ENCODE peak calls at places on chromosomes 4 and X, in five cellular contexts. M is AG09309, P is thoracic aorta, F is GM12865, L is dorsolateral prefrontal cortex. N is an unnamed sample.

GRCh38 chrX:20026278-20026677 is 35.4 kb upstream of the BCLAF3 start:
- DNase-seq in P (no peak), L (no peak), M (no peak), F (no peak), N (no peak)

GRCh38 chr4:158282252-158282651 is 72.0 kb downstream of the TMEM144 start:
- DNase-seq in L (no peak), P (no peak), F (no peak), M (no peak), N (no peak)

GRCh38 chr4:49044270-49044669 is 58.2 kb downstream of the CWH43 start:
- DNase-seq in M (no peak), L (no peak), P (no peak), F (no peak), N (no peak)

GRCh38 chr4:163815776-163816175 is 321.3 kb downstream of the TMA16 start:
- DNase-seq in L (no peak), M (no peak), P (no peak), F (peak; percentile 39), N (no peak)

GRCh38 chrX:118189628-118190027 is 73.0 kb upstream of the KLHL13 start:
- DNase-seq in F (no peak), P (no peak), M (no peak), L (no peak), N (no peak)

GRCh38 chr4:186931519-186931918 is 207.9 kb upstream of the FAT1 start:
- DNase-seq in M (peak; percentile 75), L (no peak), F (no peak), P (no peak), N (no peak)

GRCh38 chr4:8646296-8647093 is 53.9 kb downstream of the CPZ start:
- DNase-seq in F (no peak), L (no peak), P (no peak), M (no peak), N (peak; percentile 57)

GRCh38 chrX:150575415-150575814 is 7.0 kb downstream of the MTM1 start:
- DNase-seq in P (no peak), F (peak; percentile 38), M (no peak), L (no peak), N (no peak)

GRCh38 chr4:15718959-15719358 is 16.1 kb downstream of the BST1 start:
- DNase-seq in P (no peak), L (no peak), M (no peak), F (no peak), N (no peak)

GRCh38 chr4:633976-634598 is 8.7 kb downstream of the PDE6B start:
- DNase-seq in P (no peak), F (no peak), M (no peak), L (no peak), N (no peak)

GRCh38 chr4:148072789-148073188 is 340.9 kb downstream of the ARHGAP10 start:
- DNase-seq in L (no peak), P (no peak), F (no peak), M (no peak), N (no peak)

GRCh38 chrX:44828008-44828605 is 15.7 kb upstream of the DUSP21 start:
- DNase-seq in P (no peak), M (peak; percentile 53), L (no peak), F (no peak), N (no peak)

GRCh38 chr4:6748286-6748685 is 32.3 kb downstream of the BLOC1S4 start:
- DNase-seq in M (no peak), F (no peak), L (no peak), P (no peak), N (no peak)

GRCh38 chr4:119663160-119663788 is 34.7 kb upstream of the PDE5A start:
- DNase-seq in M (no peak), L (no peak), P (no peak), F (no peak), N (no peak)

GRCh38 chr4:177220376-177220775 is 89.3 kb upstream of the NEIL3 start:
- DNase-seq in P (no peak), L (no peak), F (no peak), M (no peak), N (no peak)

GRCh38 chr4:80926446-80926845 is 104.1 kb upstream of the BMP3 start:
- DNase-seq in P (no peak), F (no peak), M (no peak), L (no peak), N (no peak)

GRCh38 chr4:87093443-87094123 is 126.8 kb downstream of the KLHL8 start:
- DNase-seq in M (no peak), P (no peak), F (peak; percentile 79), L (peak; percentile 41), N (no peak)

GRCh38 chr4:41510179-41510578 is 27.8 kb upstream of the LIMCH1 start:
- DNase-seq in M (no peak), L (no peak), P (no peak), F (no peak), N (no peak)

GRCh38 chr4:56995525-56995924 is 16.8 kb downstream of the POLR2B start:
- DNase-seq in F (no peak), M (peak; percentile 53), L (peak; percentile 81), P (no peak), N (no peak)

GRCh38 chrX:101415180-101416130 is 7.4 kb downstream of the HNRNPH2 start:
- DNase-seq in L (peak; percentile 25), F (peak; percentile 79), P (no peak), M (peak; percentile 54), N (no peak)

GRCh38 chr4:141458501-141458900 is 177.9 kb upstream of the IL15 start:
- DNase-seq in L (no peak), F (no peak), M (no peak), P (no peak), N (no peak)

DNA sequence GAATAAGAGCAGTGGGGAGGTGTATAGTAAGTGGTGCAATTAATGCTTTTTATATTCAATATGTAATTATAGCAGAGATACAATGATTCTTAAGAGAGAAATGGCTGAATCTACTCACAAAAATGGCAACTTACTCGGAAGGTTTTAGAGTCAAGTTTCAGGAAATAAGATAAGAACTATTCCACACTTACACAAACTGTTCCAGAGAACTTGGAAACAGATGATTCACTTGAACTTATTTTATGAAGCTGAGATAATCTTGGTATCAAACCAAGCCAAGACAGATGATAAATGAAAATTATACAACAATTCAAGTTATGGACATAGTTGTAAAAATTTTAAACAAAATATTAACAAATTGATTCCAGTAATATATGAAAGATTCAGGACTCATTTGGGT is 311.3 kb upstream of the HS3ST1 start:
- DNase-seq in F (no peak), M (no peak), P (no peak), L (no peak), N (no peak)
- TF ChIP-seq CTCF in F (no peak), M (no peak), P (no peak), L (no peak), N (no peak)

DNA sequence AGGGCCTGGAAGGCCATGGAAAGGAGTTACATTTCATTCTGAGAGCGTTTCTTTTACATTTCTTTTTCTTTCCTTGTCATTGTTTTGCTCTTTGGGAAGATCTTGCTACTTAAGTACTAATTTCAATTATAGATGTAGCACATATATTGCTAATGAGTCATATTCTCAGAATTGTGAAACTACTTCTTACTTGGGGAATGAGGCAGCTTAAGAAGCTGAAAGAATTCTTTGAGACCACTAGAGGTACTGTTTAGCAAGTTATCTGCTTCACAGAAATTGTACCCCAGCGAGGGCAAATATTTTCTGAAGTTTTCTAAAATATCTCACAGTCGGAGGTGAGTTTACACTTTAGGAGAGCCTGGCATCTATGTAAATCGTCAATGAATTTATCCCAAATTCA is 100.6 kb downstream of the AFF2 start:
- DNase-seq in P (no peak), F (no peak), L (no peak), M (no peak), N (no peak)
- TF ChIP-seq CTCF in P (no peak), F (no peak), L (no peak), M (no peak), N (no peak)

GRCh38 chr4:173194175-173194574 is 25.6 kb downstream of the GALNT7 start:
- DNase-seq in F (no peak), L (no peak), P (no peak), M (no peak), N (no peak)

GRCh38 chr4:173195708-173196107 is 27.1 kb downstream of the GALNT7 start:
- DNase-seq in M (no peak), L (no peak), P (no peak), F (no peak), N (no peak)

GRCh38 chr4:173191623-173192041 is 23.0 kb downstream of the GALNT7 start:
- DNase-seq in P (no peak), M (no peak), F (no peak), L (no peak), N (no peak)

GRCh38 chr4:173195132-173195531 is 26.5 kb downstream of the GALNT7 start:
- DNase-seq in F (peak; percentile 19), M (no peak), L (no peak), P (no peak), N (no peak)

DNA sequence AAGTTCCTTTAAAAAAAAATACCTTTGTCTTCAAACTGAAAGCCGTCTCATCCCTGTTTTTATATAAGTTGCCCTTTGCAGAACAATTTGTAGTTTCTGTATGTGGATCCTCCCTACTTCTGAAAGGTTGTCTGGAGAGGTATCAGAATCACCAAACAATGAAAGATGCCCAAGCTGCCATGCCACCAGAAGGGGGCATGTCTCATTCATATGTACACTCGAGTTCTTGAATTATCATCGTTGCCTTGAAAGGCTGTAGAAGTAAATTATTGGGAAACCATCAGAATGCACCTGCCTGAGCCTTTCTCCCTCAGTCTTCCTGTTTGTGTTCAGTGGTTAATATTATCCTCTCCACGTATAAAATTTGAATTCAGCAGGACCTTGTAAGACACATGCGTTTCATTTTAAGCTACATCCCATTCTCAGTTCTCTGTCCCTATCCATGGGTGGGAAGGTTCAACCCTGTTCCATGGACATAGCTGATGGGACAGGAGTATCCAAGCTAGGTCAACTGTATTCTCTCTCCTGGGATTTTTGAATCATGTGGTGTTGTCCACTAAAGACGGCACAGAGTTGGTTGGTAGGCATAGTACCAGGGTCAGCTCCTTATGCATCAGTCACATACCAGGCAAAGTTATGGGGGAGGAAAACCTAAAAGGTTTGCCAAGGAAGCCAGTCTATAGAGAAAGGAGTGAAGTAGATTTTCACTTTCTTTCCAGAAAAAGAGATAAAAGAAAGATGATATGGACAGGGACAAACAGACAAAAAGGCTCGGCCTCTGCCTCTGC is 24.0 kb downstream of the GALNT7 start:
- DNase-seq in M (no peak), F (peak; percentile 19), L (no peak), P (no peak), N (no peak)
- TF ChIP-seq CTCF in M (no peak), F (no peak), L (no peak), P (no peak), N (no peak)

DNA sequence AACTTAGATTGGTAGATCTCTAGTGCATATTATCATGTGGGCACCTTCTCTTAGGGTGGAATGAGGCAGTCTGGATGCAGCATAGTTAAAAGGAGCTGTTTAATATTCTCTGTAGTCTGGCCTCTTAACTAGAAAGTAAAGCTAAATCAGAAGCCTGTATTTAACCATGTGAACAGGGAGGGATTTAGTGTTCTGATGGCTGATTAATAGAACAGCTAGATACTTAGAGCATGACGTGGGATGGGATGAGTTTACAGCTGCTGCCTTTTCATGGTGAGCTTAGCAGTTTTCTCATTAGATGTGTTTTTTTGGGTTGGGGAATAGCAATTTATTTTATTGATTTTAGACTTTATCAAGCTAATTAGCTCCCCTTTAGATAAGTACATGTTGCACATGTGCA is 34.0 kb downstream of the YIPF6 start:
- DNase-seq in F (no peak), P (no peak), M (no peak), L (no peak), N (no peak)
- TF ChIP-seq CTCF in F (no peak), P (no peak), M (no peak), L (no peak), N (no peak)

DNA sequence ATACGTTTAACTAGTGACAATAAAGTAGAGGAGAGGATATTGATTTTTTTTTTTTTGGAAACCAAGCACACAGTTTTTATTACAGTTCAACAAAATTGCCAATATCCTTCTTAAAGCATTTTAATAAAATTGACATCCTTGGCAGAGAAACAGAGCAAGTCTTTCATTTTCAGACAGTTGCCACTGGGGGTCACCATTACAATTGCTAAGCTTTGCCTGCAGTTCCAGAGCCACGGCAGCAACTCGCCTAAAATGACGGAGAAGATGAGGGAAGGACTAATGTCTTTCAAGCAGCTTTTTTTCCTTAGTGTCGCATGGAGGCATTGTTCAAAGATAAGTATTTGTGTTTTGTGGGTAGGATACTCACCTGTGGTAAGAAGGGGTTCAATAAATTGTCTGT is 507.8 kb upstream of the ARX start:
- DNase-seq in P (no peak), L (peak; percentile 5), M (no peak), F (peak; percentile 13), N (no peak)
- TF ChIP-seq CTCF in P (no peak), L (peak; percentile 60), M (no peak), F (no peak), N (peak; percentile 69)